ENCODE peak calls at places on chromosomes 13 and 19, in five cellular contexts. B, K, C, F and V are unnamed samples.

GRCh38 chr13:25881946-25882574 is 169.8 kb downstream of the SHISA2 start:
- DNase-seq in B (peak; percentile 10), K (no peak), C (peak; percentile 43), F (peak; percentile 74), V (peak; percentile 20)

GRCh38 chr13:41122838-41123237 is 9.8 kb downstream of the KBTBD6 start:
- DNase-seq in B (no peak), K (no peak), C (no peak), F (no peak), V (no peak)

GRCh38 chr19:1514986-1515721 is 2.3 kb upstream of the ADAMTSL5 start:
- DNase-seq in B (no peak), K (no peak), C (no peak), F (no peak), V (no peak)

GRCh38 chr13:57724486-57725272 is 93.1 kb downstream of the PCDH17 start:
- DNase-seq in B (no peak), K (no peak), C (no peak), F (peak; percentile 58), V (no peak)

GRCh38 chr19:3098141-3098514 is 4.0 kb downstream of the GNA11 start:
- DNase-seq in B (no peak), K (no peak), C (no peak), F (no peak), V (no peak)

GRCh38 chr19:28288850-28289249 is 924.1 kb downstream of the UQCRFS1 start:
- DNase-seq in B (no peak), K (no peak), C (no peak), F (no peak), V (no peak)

GRCh38 chr13:20769091-20769490 is 4.7 kb downstream of the EEF1AKMT1 start:
- DNase-seq in B (no peak), K (no peak), C (no peak), F (no peak), V (no peak)

GRCh38 chr13:106417467-106418110 is 117.9 kb downstream of the EFNB2 start:
- DNase-seq in B (no peak), K (no peak), C (no peak), F (no peak), V (no peak)

GRCh38 chr13:29457299-29457698 is 138.2 kb downstream of the SLC7A1 start:
- DNase-seq in B (no peak), K (no peak), C (peak; percentile 33), F (no peak), V (no peak)

GRCh38 chr13:49528161-49528560 is 32.4 kb downstream of the PHF11 start:
- DNase-seq in B (no peak), K (no peak), C (no peak), F (no peak), V (no peak)

GRCh38 chr13:60351326-60351725 is 45.7 kb upstream of the TDRD3 start:
- DNase-seq in B (no peak), K (no peak), C (peak; percentile 58), F (no peak), V (no peak)